ENCODE peak calls at places on chromosomes 4 and X, in four cellular contexts. D is OCI-LY7, X is left lung, H is bronchial epithelial cell. W is an unnamed sample.

GRCh38 chrX:69153060-69153730 is 12.1 kb downstream of the PJA1 start:
- DNase-seq in X (no peak), D (no peak), H (peak; percentile 79), W (no peak)

GRCh38 chrX:37846934-37847732 is at the start of gene DYNLT3:
- DNase-seq in D (no peak), X (peak; percentile 95), H (peak; percentile 58), W (peak; percentile 10)

GRCh38 chr4:88138561-88138960 is 19.9 kb downstream of the ABCG2 start:
- DNase-seq in X (no peak), D (no peak), H (no peak), W (no peak)

GRCh38 chr4:128916832-128917231 is 107.3 kb downstream of the JADE1 start:
- DNase-seq in X (no peak), D (peak; percentile 2), H (no peak), W (no peak)

GRCh38 chr4:77349796-77350195 is 192.8 kb downstream of the CCNG2 start:
- DNase-seq in D (no peak), X (no peak), H (peak; percentile 96), W (no peak)

GRCh38 chr4:142112451-142112850 is 476.1 kb downstream of the IL15 start:
- DNase-seq in H (no peak), X (no peak), D (no peak), W (no peak)

GRCh38 chrX:18681996-18682395 is 10.1 kb upstream of the RS1 start:
- DNase-seq in D (no peak), X (no peak), H (no peak), W (no peak)

GRCh38 chr4:126318376-126318775 is 1003.6 kb downstream of the FAT4 start:
- DNase-seq in H (no peak), D (no peak), X (no peak), W (no peak)

GRCh38 chr4:3286335-3287175 is 6.3 kb upstream of the RGS12 start:
- DNase-seq in D (peak; percentile 74), X (no peak), H (no peak), W (no peak)

GRCh38 chr4:111943796-111944203 is 201.5 kb upstream of the FAM241A start:
- DNase-seq in X (peak; percentile 39), H (peak; percentile 69), D (peak; percentile 20), W (no peak)

GRCh38 chr4:74628808-74629616 is 165.3 kb downstream of the BTC start:
- DNase-seq in X (no peak), D (no peak), H (peak; percentile 41), W (no peak)

GRCh38 chr4:186724048-186724860 is 598 bp upstream of the FAT1 start:
- DNase-seq in D (no peak), H (no peak), X (peak; percentile 80), W (no peak)

GRCh38 chr4:132276185-132276584 is 872.9 kb upstream of the PCDH10 start:
- DNase-seq in D (no peak), H (no peak), X (peak; percentile 9), W (no peak)

GRCh38 chr4:15547392-15547791 is 77.7 kb downstream of the CC2D2A start:
- DNase-seq in X (no peak), H (no peak), D (no peak), W (no peak)

GRCh38 chrX:118348186-118348810 is 2.4 kb downstream of the WDR44 start:
- DNase-seq in X (no peak), H (no peak), D (no peak), W (no peak)

GRCh38 chr4:89762311-89762710 is 74.7 kb downstream of the SNCA start:
- DNase-seq in H (no peak), D (no peak), X (no peak), W (no peak)

GRCh38 chr4:2259541-2260267 is 2.2 kb downstream of the MXD4 start:
- DNase-seq in D (no peak), X (peak; percentile 67), H (no peak), W (no peak)

GRCh38 chr4:4308800-4309441 is 18.9 kb downstream of the ZBTB49 start:
- DNase-seq in D (no peak), H (peak; percentile 29), X (no peak), W (no peak)

GRCh38 chr4:532588-533317 is 33.7 kb downstream of the PIGG start:
- DNase-seq in H (no peak), X (no peak), D (no peak), W (no peak)

GRCh38 chr4:17385403-17385802 is 126.5 kb downstream of the QDPR start:
- DNase-seq in X (no peak), D (peak; percentile 74), H (peak; percentile 1), W (no peak)

GRCh38 chrX:138939038-138939437 is 227.5 kb upstream of the FGF13 start:
- DNase-seq in X (no peak), D (no peak), H (no peak), W (no peak)

GRCh38 chrX:107845625-107846024 is 20.0 kb downstream of the MID2 start:
- DNase-seq in H (no peak), D (no peak), X (no peak), W (no peak)

GRCh38 chr4:107870916-107871786 is 46.4 kb downstream of the SGMS2 start:
- DNase-seq in X (no peak), D (no peak), H (no peak), W (no peak)

GRCh38 chr4:154617820-154618317 is 5.4 kb upstream of the FGG start:
- DNase-seq in H (no peak), X (no peak), D (no peak), W (no peak)

GRCh38 chr4:7646384-7647061 is 211.8 kb upstream of the PSAPL1 start:
- DNase-seq in D (no peak), H (no peak), X (peak; percentile 52), W (no peak)

GRCh38 chrX:86028681-86029080 is 18.7 kb downstream of the CHM start:
- DNase-seq in D (no peak), X (no peak), H (no peak), W (no peak)

GRCh38 chr4:128810331-128810870 is 901 bp downstream of the JADE1 start:
- DNase-seq in H (peak; percentile 45), D (peak; percentile 74), X (no peak), W (no peak)

GRCh38 chr4:55092504-55092903 is 32.9 kb downstream of the KDR start:
- DNase-seq in X (no peak), D (no peak), H (no peak), W (no peak)

GRCh38 chr4:25527044-25527443 is 128.6 kb upstream of the SLC34A2 start:
- DNase-seq in X (no peak), H (peak; percentile 67), D (no peak), W (no peak)

GRCh38 chr4:73234712-73235111 is 23.9 kb downstream of the ANKRD17 start:
- DNase-seq in X (no peak), H (no peak), D (no peak), W (no peak)

GRCh38 chr4:26826721-26827120 is 33.9 kb upstream of the STIM2 start:
- DNase-seq in D (peak; percentile 96), X (no peak), H (no peak), W (no peak)

GRCh38 chr4:52837716-52838558 is 24.2 kb upstream of the RASL11B start:
- DNase-seq in D (no peak), H (peak; percentile 97), X (no peak), W (no peak)

GRCh38 chrX:102985182-102985581 is 48.1 kb downstream of the RAB40AL start:
- DNase-seq in H (no peak), X (no peak), D (no peak), W (no peak)

GRCh38 chrX:17456526-17456925 is 81.5 kb downstream of the NHS start:
- DNase-seq in H (no peak), D (no peak), X (no peak), W (no peak)

GRCh38 chr4:95705323-95705722 is 134.6 kb upstream of the PDHA2 start:
- DNase-seq in D (no peak), X (no peak), H (no peak), W (no peak)

GRCh38 chrX:43974076-43974475 is 886 bp upstream of the NDP start:
- DNase-seq in X (no peak), D (no peak), H (peak; percentile 69), W (no peak)

GRCh38 chr4:13539047-13539720 is 5.1 kb downstream of the NKX3-2 start:
- DNase-seq in X (peak; percentile 71), D (no peak), H (no peak), W (no peak)

GRCh38 chr4:5730993-5731975 is 20.3 kb downstream of the EVC start:
- DNase-seq in H (no peak), X (peak; percentile 62), D (no peak), W (no peak)
- H3K36me3 ChIP-seq in H (peaks cover 38% of the 10 kb centered on the region), X (peaks cover 12% of the 10 kb centered on the region), D (no peaks in the 10 kb centered on the region), W (peaks cover 15% of the 10 kb centered on the region)

GRCh38 chr4:5568336-5568735 is 140.0 kb downstream of the EVC2 start:
- DNase-seq in H (no peak), D (no peak), X (no peak), W (no peak)

GRCh38 chr4:5566526-5566925 is 141.8 kb downstream of the EVC2 start:
- DNase-seq in D (no peak), H (no peak), X (no peak), W (no peak)

GRCh38 chr4:5566991-5567390 is 141.4 kb downstream of the EVC2 start:
- DNase-seq in X (no peak), H (no peak), D (no peak), W (no peak)

GRCh38 chr4:5569451-5569850 is 138.9 kb downstream of the EVC2 start:
- DNase-seq in X (no peak), D (no peak), H (no peak), W (no peak)

DNA sequence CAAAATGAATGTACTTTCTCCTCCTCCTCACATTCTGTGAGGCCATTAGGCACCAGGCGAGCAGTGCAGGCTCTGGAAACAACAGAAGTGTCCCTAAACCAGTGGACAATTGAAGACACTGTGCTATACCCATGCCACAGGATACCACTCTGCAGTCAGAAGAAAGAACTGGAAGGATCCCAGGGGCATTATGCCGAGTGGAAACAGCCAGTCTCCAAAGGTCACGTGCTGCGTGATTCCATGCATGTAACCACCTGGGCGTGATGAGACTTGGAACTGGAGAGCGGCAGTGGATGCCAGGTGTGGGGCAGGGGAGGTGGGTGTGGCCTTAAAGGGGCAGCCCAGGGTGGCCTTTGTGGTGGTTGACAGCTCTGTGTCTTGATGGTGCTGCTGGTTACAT is 139.4 kb downstream of the EVC2 start:
- DNase-seq in X (no peak), D (no peak), H (no peak), W (no peak)
- H3K36me3 ChIP-seq in X (peaks cover 23% of the 10 kb centered on the region), D (no peaks in the 10 kb centered on the region), H (peaks cover 6% of the 10 kb centered on the region), W (peaks cover 40% of the 10 kb centered on the region)

DNA sequence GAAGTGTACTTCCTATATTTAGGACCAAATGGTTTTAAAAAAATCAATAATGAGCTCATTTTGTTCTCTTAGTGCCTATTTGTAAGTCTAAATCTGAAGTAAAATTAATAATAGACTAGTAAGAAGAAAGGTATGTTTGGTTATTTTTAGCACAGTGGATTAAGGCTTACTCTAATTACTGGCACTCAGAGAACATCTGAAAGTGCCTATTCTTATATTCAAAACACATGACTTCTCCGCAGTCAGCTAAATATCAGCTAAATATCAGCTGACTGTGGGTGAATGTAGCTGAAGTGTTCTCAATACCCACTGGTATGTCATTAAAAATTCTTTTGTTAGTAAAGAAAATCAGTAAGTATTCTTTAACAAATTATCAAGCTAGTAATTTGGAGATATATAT is 6.0 kb downstream of the AP1S2 start:
- DNase-seq in H (no peak), X (no peak), D (no peak), W (no peak)
- H3K36me3 ChIP-seq in H (no peaks in the 10 kb centered on the region), X (peaks cover 6% of the 10 kb centered on the region), D (peaks cover 76% of the 10 kb centered on the region), W (no peaks in the 10 kb centered on the region)

DNA sequence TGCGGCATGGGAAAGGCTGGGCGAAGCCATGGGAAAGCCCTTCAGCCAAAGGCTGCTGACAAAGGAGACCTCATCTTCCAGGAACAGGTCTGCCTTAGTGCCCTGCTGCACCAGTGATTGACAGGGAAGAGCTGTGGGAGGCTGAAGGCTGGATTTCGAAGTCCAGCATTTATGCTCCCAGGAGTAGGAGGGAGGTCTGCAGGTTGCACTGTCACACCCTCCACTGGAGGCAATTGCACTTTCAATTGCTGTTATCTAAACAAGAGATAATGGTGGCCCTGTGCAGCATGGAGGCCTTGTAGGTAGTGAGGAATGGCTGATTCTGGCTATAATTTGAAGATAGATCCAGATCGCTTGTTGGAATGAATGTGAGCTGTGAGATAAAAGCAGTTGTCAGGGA is 43.7 kb downstream of the FAM114A1 start:
- DNase-seq in H (no peak), D (no peak), X (no peak), W (no peak)
- H3K36me3 ChIP-seq in H (peaks cover 11% of the 10 kb centered on the region), D (no peaks in the 10 kb centered on the region), X (peaks cover 90% of the 10 kb centered on the region), W (peaks cover 69% of the 10 kb centered on the region)